ENCODE peak calls at places on chromosomes 6 and 20, in four cellular contexts. H is pancreas, K is astrocyte, J is heart right ventricle. E is an unnamed sample. For H3K36me3 and H3K27me3, the result is how much of the 10 kb centered on the place peaks cover.

GRCh38 chr20:6993016-6993415 is 225.5 kb downstream of the BMP2 start:
- DNase-seq in H (no peak), K (peak), J (no peak), E (no peak)

GRCh38 chr6:67608099-67608749 is 1026.9 kb upstream of the ADGRB3 start:
- DNase-seq in H (no peak), K (no peak), J (no peak), E (no peak)

GRCh38 chr6:136160255-136160654 is 89.9 kb downstream of the MTFR2 start:
- DNase-seq in H (no peak), K (no peak), J (no peak), E (no peak)

GRCh38 chr6:46626228-46626909 is 26.2 kb downstream of the CYP39A1 start:
- DNase-seq in H (no peak), K (no peak), J (peak), E (no peak)

GRCh38 chr20:12394786-12395185 is 477.1 kb downstream of the BTBD3 start:
- DNase-seq in H (no peak), K (no peak), J (no peak), E (no peak)

GRCh38 chr6:140581601-140582000 is 1207.2 kb upstream of the CITED2 start:
- DNase-seq in H (no peak), K (no peak), J (no peak), E (no peak)

GRCh38 chr6:132199343-132199742 is 201.9 kb downstream of the MOXD1 start:
- DNase-seq in H (no peak), K (peak), J (no peak), E (no peak)

GRCh38 chr20:20456736-20457135 is 88.8 kb downstream of the INSM1 start:
- DNase-seq in H (no peak), K (no peak), J (no peak), E (no peak)

GRCh38 chr6:80134065-80134464 is 27.6 kb downstream of the BCKDHB start:
- DNase-seq in H (no peak), K (no peak), J (no peak), E (no peak)

GRCh38 chr20:58911309-58911708 is 58.8 kb downstream of the GNAS start:
- DNase-seq in H (no peak), K (no peak), J (no peak), E (no peak)
- H3K36me3 ChIP-seq in H (under half), K (half or more), J (under half), E (under half)

GRCh38 chr6:107564223-107564855 is 74.4 kb downstream of the SOBP start:
- DNase-seq in H (no peak), K (no peak), J (no peak), E (no peak)
- H3K27me3 ChIP-seq in H (under half), K (under half), J (under half), E (under half)

GRCh38 chr6:43508481-43509141 is 1.5 kb downstream of the LRRC73 start:
- DNase-seq in H (no peak), K (no peak), J (no peak), E (no peak)

GRCh38 chr6:43510827-43511163 is 649 bp upstream of the LRRC73 start:
- DNase-seq in H (no peak), K (no peak), J (no peak), E (no peak)

GRCh38 chr6:43509984-43510826 is at the start of gene LRRC73:
- DNase-seq in H (peak), K (peak), J (peak), E (peak)

GRCh38 chr6:43509142-43509983 is 783 bp downstream of the LRRC73 start:
- DNase-seq in H (peak), K (no peak), J (no peak), E (no peak)

GRCh38 chr6:43511824-43512415 is 1.8 kb upstream of the LRRC73 start:
- DNase-seq in H (no peak), K (no peak), J (peak), E (no peak)
- H3K36me3 ChIP-seq in H (under half), K (under half), J (under half), E (under half)

GRCh38 chr6:93418113-93418447 is 1.3 kb downstream of the EPHA7 start:
- DNase-seq in H (no peak), K (no peak), J (no peak), E (no peak)
- H3K27me3 ChIP-seq in H (under half), K (under half), J (half or more), E (under half)

DNA sequence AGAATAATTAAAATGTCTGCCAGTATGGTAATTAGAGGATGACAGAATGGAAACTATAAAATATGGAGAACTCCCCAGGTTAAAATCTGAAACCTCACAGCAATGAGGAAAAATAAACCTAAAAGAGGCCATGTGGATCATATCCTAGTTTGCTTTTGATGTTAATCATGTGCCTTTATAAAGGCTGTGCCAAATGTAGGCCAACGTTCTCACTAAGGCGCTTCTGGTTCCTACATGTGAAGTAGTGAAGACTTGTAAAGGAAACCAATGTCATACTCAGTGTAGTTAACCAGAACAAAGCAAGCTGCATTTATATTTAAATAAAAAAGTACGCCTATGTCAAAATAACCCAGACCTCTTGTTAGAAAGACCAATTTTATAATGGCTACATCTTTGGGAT is 113.7 kb upstream of the FAM184A start:
- DNase-seq in H (no peak), K (no peak), J (no peak), E (no peak)
- H3K36me3 ChIP-seq in H (under half), K (under half), J (under half), E (under half)

DNA sequence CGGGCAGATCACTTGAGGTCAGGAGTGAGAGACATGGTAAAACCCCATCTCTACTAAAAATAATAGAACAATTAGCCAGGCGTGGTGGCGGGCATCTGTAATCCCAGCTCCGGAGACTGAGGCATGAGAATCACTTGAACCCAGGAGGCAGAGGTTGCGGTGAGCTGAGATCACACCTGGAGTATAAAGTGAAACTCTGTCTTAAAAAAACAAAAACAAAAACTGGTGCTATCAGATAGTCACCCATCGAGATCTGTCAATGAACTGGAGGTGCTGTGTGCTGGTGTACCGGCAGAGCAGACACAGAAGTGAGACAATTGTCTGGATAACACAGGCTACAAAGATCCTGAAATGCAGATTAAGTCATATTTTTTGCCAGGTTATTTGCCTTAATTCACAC is 24.7 kb downstream of the CTCFL start:
- DNase-seq in H (no peak), K (no peak), J (no peak), E (no peak)
- H3K27me3 ChIP-seq in H (under half), K (under half), J (under half), E (under half)

GRCh38 chr6:43013843-43014433 is at the start of the genes KLHDC3 and MEA1:
- DNase-seq in H (peak), K (peak), J (peak), E (peak)

GRCh38 chr6:43014434-43014909 is 423 bp downstream of the KLHDC3 start:
- DNase-seq in H (no peak), K (peak), J (no peak), E (no peak)

GRCh38 chr6:43011207-43011606 is 2.5 kb downstream of the MEA1 start:
- DNase-seq in H (no peak), K (no peak), J (no peak), E (no peak)

GRCh38 chr6:43013020-43013842 is 515 bp downstream of the MEA1 start:
- DNase-seq in H (no peak), K (no peak), J (no peak), E (no peak)

GRCh38 chr6:43012364-43012763 is 1.4 kb downstream of the MEA1 start:
- DNase-seq in H (no peak), K (no peak), J (no peak), E (no peak)
- H3K36me3 ChIP-seq in H (under half), K (under half), J (under half), E (half or more)

GRCh38 chr6:1379810-1380198 is 9.6 kb upstream of the FOXF2 start:
- DNase-seq in H (no peak), K (no peak), J (no peak), E (no peak)
- H3K27me3 ChIP-seq in H (under half), K (half or more), J (half or more), E (under half)

E was measured in psoas muscle.